ENCODE peak calls at places on chromosome 12, in six cellular contexts. One of them, this sample, is unnamed.

GRCh38 chr12:65603428-65604351 is 220.6 kb upstream of the HMGA2 start:
- DNase-seq in GM06990: no peak
- DNase-seq in transverse colon: peak; percentile 11
- DNase-seq in cardiac fibroblast: peak; percentile 86
- DNase-seq in SK-N-SH: no peak
- DNase-seq in mucosa of descending colon: peak; percentile 27
- DNase-seq in this sample: peak; percentile 98

GRCh38 chr12:80756875-80757274 is 40.2 kb downstream of the MYF5 start:
- DNase-seq in cardiac fibroblast: peak; percentile 7
- DNase-seq in transverse colon: no peak
- DNase-seq in SK-N-SH: no peak
- DNase-seq in mucosa of descending colon: no peak
- DNase-seq in GM06990: no peak
- DNase-seq in this sample: no peak

GRCh38 chr12:111942557-111942956 is 70.4 kb downstream of the TMEM116 start:
- DNase-seq in SK-N-SH: no peak
- DNase-seq in cardiac fibroblast: peak; percentile 81
- DNase-seq in GM06990: no peak
- DNase-seq in mucosa of descending colon: no peak
- DNase-seq in transverse colon: peak; percentile 30
- DNase-seq in this sample: peak; percentile 73

GRCh38 chr12:95615735-95616134 is 64.5 kb upstream of the USP44 start:
- DNase-seq in mucosa of descending colon: no peak
- DNase-seq in SK-N-SH: no peak
- DNase-seq in cardiac fibroblast: peak; percentile 8
- DNase-seq in transverse colon: no peak
- DNase-seq in GM06990: no peak
- DNase-seq in this sample: no peak

GRCh38 chr12:68340404-68341270 is 8.5 kb upstream of the MDM1 start:
- DNase-seq in mucosa of descending colon: no peak
- DNase-seq in cardiac fibroblast: no peak
- DNase-seq in transverse colon: no peak
- DNase-seq in GM06990: no peak
- DNase-seq in SK-N-SH: no peak
- DNase-seq in this sample: peak; percentile 16

GRCh38 chr12:2634481-2634880 is 160.3 kb upstream of the FKBP4 start:
- DNase-seq in mucosa of descending colon: no peak
- DNase-seq in SK-N-SH: no peak
- DNase-seq in transverse colon: no peak
- DNase-seq in GM06990: no peak
- DNase-seq in cardiac fibroblast: no peak
- DNase-seq in this sample: no peak

GRCh38 chr12:21583587-21583986 is 21.1 kb downstream of the GYS2 start:
- DNase-seq in GM06990: no peak
- DNase-seq in SK-N-SH: no peak
- DNase-seq in mucosa of descending colon: no peak
- DNase-seq in cardiac fibroblast: no peak
- DNase-seq in transverse colon: no peak
- DNase-seq in this sample: no peak

GRCh38 chr12:66467932-66468331 is 165.6 kb downstream of the HELB start:
- DNase-seq in GM06990: no peak
- DNase-seq in mucosa of descending colon: no peak
- DNase-seq in transverse colon: no peak
- DNase-seq in cardiac fibroblast: peak; percentile 2
- DNase-seq in SK-N-SH: peak; percentile 8
- DNase-seq in this sample: no peak

GRCh38 chr12:123364532-123365140 is at the start of gene SBNO1:
- DNase-seq in SK-N-SH: peak; percentile 98
- DNase-seq in mucosa of descending colon: peak; percentile 92
- DNase-seq in transverse colon: peak; percentile 92
- DNase-seq in GM06990: peak; percentile 92
- DNase-seq in cardiac fibroblast: peak; percentile 93
- DNase-seq in this sample: peak; percentile 87

GRCh38 chr12:11162494-11162893 is 8.5 kb upstream of the SMIM10L1 start:
- DNase-seq in SK-N-SH: no peak
- DNase-seq in transverse colon: no peak
- DNase-seq in cardiac fibroblast: no peak
- DNase-seq in GM06990: no peak
- DNase-seq in mucosa of descending colon: no peak
- DNase-seq in this sample: no peak

GRCh38 chr12:54182086-54182485 is 6.7 kb downstream of the SMUG1 start:
- DNase-seq in cardiac fibroblast: no peak
- DNase-seq in transverse colon: no peak
- DNase-seq in mucosa of descending colon: no peak
- DNase-seq in GM06990: no peak
- DNase-seq in SK-N-SH: no peak
- DNase-seq in this sample: no peak

GRCh38 chr12:131867891-131868675 is 26.3 kb upstream of the ULK1 start:
- DNase-seq in mucosa of descending colon: no peak
- DNase-seq in cardiac fibroblast: no peak
- DNase-seq in GM06990: no peak
- DNase-seq in SK-N-SH: peak; percentile 26
- DNase-seq in transverse colon: no peak
- DNase-seq in this sample: no peak

GRCh38 chr12:4157122-4157521 is 116.4 kb upstream of the CCND2 start:
- DNase-seq in GM06990: no peak
- DNase-seq in cardiac fibroblast: no peak
- DNase-seq in transverse colon: no peak
- DNase-seq in SK-N-SH: no peak
- DNase-seq in mucosa of descending colon: no peak
- DNase-seq in this sample: no peak

GRCh38 chr12:111160350-111161142 is 208.3 kb downstream of the PHETA1 start:
- DNase-seq in cardiac fibroblast: no peak
- DNase-seq in mucosa of descending colon: no peak
- DNase-seq in transverse colon: no peak
- DNase-seq in GM06990: no peak
- DNase-seq in SK-N-SH: no peak
- DNase-seq in this sample: no peak

GRCh38 chr12:124107299-124107698 is 134.3 kb downstream of the ZNF664 start:
- DNase-seq in mucosa of descending colon: no peak
- DNase-seq in cardiac fibroblast: no peak
- DNase-seq in GM06990: no peak
- DNase-seq in SK-N-SH: no peak
- DNase-seq in transverse colon: no peak
- DNase-seq in this sample: no peak

GRCh38 chr12:94427520-94428381 is 31.9 kb downstream of the CEP83 start:
- DNase-seq in cardiac fibroblast: peak; percentile 92
- DNase-seq in GM06990: peak; percentile 30
- DNase-seq in mucosa of descending colon: no peak
- DNase-seq in SK-N-SH: no peak
- DNase-seq in transverse colon: peak; percentile 24
- DNase-seq in this sample: peak; percentile 87

GRCh38 chr12:129901256-129901655 is 2.6 kb downstream of the TMEM132D start:
- DNase-seq in cardiac fibroblast: no peak
- DNase-seq in SK-N-SH: no peak
- DNase-seq in GM06990: no peak
- DNase-seq in mucosa of descending colon: no peak
- DNase-seq in transverse colon: no peak
- DNase-seq in this sample: peak; percentile 0

DNA sequence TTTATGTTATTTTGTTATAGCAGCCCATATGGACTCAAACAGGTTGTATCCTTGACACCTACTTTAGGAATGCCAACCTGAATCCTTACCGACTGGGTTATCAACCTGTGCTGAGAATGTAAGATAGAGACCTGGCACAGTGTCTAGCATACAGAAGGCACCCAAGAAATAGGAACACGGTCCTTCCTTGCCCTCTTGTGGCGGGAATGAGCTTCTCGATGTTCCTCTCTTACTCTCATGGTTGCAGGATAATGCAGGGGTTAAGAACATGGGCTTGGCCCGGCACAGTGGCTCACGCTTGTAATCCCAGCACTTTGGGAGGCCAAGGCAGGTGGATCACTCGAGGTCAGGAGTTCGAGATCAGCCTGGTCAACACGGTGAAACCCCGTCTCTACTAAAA is 6.5 kb downstream of the C12orf43 start:
- DNase-seq in GM06990: no peak
- DNase-seq in SK-N-SH: no peak
- DNase-seq in transverse colon: peak; percentile 72
- DNase-seq in mucosa of descending colon: peak; percentile 57
- DNase-seq in cardiac fibroblast: peak; percentile 50
- DNase-seq in this sample: peak; percentile 28
- TF ChIP-seq CTCF in GM06990: peak; percentile 7
- TF ChIP-seq CTCF in SK-N-SH: peak; percentile 55
- TF ChIP-seq CTCF in transverse colon: peak; percentile 45
- TF ChIP-seq CTCF in mucosa of descending colon: no peak
- TF ChIP-seq CTCF in cardiac fibroblast: peak; percentile 36
- TF ChIP-seq CTCF in this sample: peak; percentile 54

GRCh38 chr12:114902665-114903393 is 218.9 kb upstream of the TBX3 start:
- DNase-seq in transverse colon: no peak
- DNase-seq in mucosa of descending colon: no peak
- DNase-seq in SK-N-SH: no peak
- DNase-seq in GM06990: no peak
- DNase-seq in cardiac fibroblast: peak; percentile 67
- DNase-seq in this sample: peak; percentile 86
- H3K4me3 ChIP-seq in transverse colon: no peak overlapping the region
- H3K4me3 ChIP-seq in mucosa of descending colon: no peak overlapping the region
- H3K4me3 ChIP-seq in SK-N-SH: no peak overlapping the region
- H3K4me3 ChIP-seq in GM06990: no peak overlapping the region
- H3K4me3 ChIP-seq in cardiac fibroblast: peak overlapping the region; percentile 35
- H3K4me3 ChIP-seq in this sample: peak overlapping the region; percentile 40

GRCh38 chr12:60693019-60693626 is 1097.3 kb downstream of the SLC16A7 start:
- DNase-seq in SK-N-SH: no peak
- DNase-seq in cardiac fibroblast: no peak
- DNase-seq in GM06990: no peak
- DNase-seq in transverse colon: no peak
- DNase-seq in mucosa of descending colon: no peak
- DNase-seq in this sample: no peak

GRCh38 chr12:60684988-60685655 is 1089.3 kb downstream of the SLC16A7 start:
- DNase-seq in SK-N-SH: no peak
- DNase-seq in mucosa of descending colon: no peak
- DNase-seq in transverse colon: no peak
- DNase-seq in cardiac fibroblast: no peak
- DNase-seq in GM06990: no peak
- DNase-seq in this sample: no peak

DNA sequence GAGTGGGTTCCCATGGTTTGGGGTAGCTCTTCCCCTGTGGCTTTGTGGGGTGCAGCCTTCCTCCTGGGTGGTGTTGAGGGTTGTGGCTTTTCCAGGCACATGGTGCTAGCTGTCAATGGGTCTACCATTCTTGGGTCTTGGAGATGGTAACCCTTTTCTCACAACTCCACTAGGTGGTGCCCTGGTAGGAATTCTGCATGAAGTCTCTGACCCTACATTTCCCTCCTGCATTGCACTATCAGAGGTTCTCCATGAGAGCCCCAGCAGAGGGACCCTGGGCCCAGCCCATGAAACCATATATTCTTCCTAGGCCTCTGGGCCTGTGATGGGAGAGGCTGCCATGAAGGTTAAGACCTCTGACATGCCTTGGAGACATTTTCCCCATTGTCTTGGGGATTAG is 1093.3 kb downstream of the SLC16A7 start:
- DNase-seq in SK-N-SH: no peak
- DNase-seq in cardiac fibroblast: no peak
- DNase-seq in mucosa of descending colon: no peak
- DNase-seq in transverse colon: no peak
- DNase-seq in GM06990: no peak
- DNase-seq in this sample: no peak
- TF ChIP-seq CTCF in SK-N-SH: no peak
- TF ChIP-seq CTCF in cardiac fibroblast: no peak
- TF ChIP-seq CTCF in mucosa of descending colon: no peak
- TF ChIP-seq CTCF in transverse colon: no peak
- TF ChIP-seq CTCF in GM06990: no peak
- TF ChIP-seq CTCF in this sample: no peak

GRCh38 chr12:27523305-27523641 is 733 bp upstream of the PPFIBP1 start:
- DNase-seq in cardiac fibroblast: no peak
- DNase-seq in transverse colon: no peak
- DNase-seq in GM06990: no peak
- DNase-seq in mucosa of descending colon: no peak
- DNase-seq in SK-N-SH: peak; percentile 21
- DNase-seq in this sample: no peak

GRCh38 chr12:27523642-27524488 is at the start of gene PPFIBP1:
- DNase-seq in mucosa of descending colon: peak; percentile 100
- DNase-seq in cardiac fibroblast: peak; percentile 99
- DNase-seq in SK-N-SH: peak; percentile 94
- DNase-seq in GM06990: peak; percentile 99
- DNase-seq in transverse colon: peak; percentile 100
- DNase-seq in this sample: peak; percentile 98

GRCh38 chr12:27521981-27522380 is 2.0 kb upstream of the PPFIBP1 start:
- DNase-seq in transverse colon: no peak
- DNase-seq in mucosa of descending colon: no peak
- DNase-seq in GM06990: no peak
- DNase-seq in cardiac fibroblast: no peak
- DNase-seq in SK-N-SH: no peak
- DNase-seq in this sample: no peak

GRCh38 chr12:27517961-27518668 is 5.9 kb upstream of the PPFIBP1 start:
- DNase-seq in mucosa of descending colon: no peak
- DNase-seq in transverse colon: no peak
- DNase-seq in cardiac fibroblast: no peak
- DNase-seq in GM06990: no peak
- DNase-seq in SK-N-SH: peak; percentile 68
- DNase-seq in this sample: no peak

DNA sequence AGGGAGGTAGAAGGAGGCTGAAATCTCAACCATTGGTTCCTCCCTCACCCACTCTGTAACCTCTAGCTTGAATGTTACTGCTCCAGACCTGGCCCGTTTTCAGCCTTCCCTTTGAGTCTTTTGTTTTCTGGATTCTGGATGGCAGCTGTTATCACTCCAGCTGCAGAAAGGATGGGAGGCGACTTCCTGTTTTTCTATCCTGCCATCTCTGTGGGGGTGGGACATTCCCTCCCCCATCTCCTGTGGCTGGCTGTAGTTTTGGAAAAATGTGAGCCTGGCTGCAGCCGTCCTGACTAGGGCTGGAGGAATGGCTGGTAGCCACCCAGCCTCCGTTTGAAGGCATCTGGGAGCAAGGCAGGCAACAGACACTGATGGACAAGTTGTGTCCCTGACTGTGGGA is 2.9 kb upstream of the PPFIBP1 start:
- DNase-seq in transverse colon: no peak
- DNase-seq in mucosa of descending colon: no peak
- DNase-seq in SK-N-SH: peak; percentile 31
- DNase-seq in GM06990: no peak
- DNase-seq in cardiac fibroblast: peak; percentile 91
- DNase-seq in this sample: peak; percentile 82
- H3K4me3 ChIP-seq in transverse colon: no peak overlapping the region
- H3K4me3 ChIP-seq in mucosa of descending colon: no peak overlapping the region
- H3K4me3 ChIP-seq in SK-N-SH: no peak overlapping the region
- H3K4me3 ChIP-seq in GM06990: no peak overlapping the region
- H3K4me3 ChIP-seq in cardiac fibroblast: no peak overlapping the region
- H3K4me3 ChIP-seq in this sample: peak overlapping the region; percentile 3

GRCh38 chr12:26001530-26001929 is 43.0 kb downstream of the RASSF8 start:
- DNase-seq in cardiac fibroblast: no peak
- DNase-seq in mucosa of descending colon: no peak
- DNase-seq in transverse colon: no peak
- DNase-seq in GM06990: no peak
- DNase-seq in SK-N-SH: no peak
- DNase-seq in this sample: no peak
- TF ChIP-seq CTCF in cardiac fibroblast: no peak
- TF ChIP-seq CTCF in mucosa of descending colon: no peak
- TF ChIP-seq CTCF in transverse colon: no peak
- TF ChIP-seq CTCF in GM06990: no peak
- TF ChIP-seq CTCF in SK-N-SH: peak; percentile 10
- TF ChIP-seq CTCF in this sample: no peak